ENCODE peak calls at places on chromosome 17, in ten cellular contexts. M is activated T-cell treated with anti-CD3 and anti-CD28 coated beads for 24 hours, T is GM04503, N is A172, V is posterior cingulate gyrus, Q is neural crest cell, X is T47D, A is NCI-H460, S is substantia nigra, C is RCC 7860. Y is an unnamed sample.

GRCh38 chr17:82949361-82949760 is 109.5 kb upstream of the ZNF750 start:
- DNase-seq in A (no peak), C (no peak), M (no peak), S (no peak), N (no peak), V (peak), X (no peak), Q (no peak), T (no peak), Y (no peak)

GRCh38 chr17:81902653-81903414 is 796 bp downstream of the NPB start:
- DNase-seq in X (no peak), T (no peak), C (no peak), V (no peak), M (no peak), A (no peak), Q (no peak), N (no peak), S (no peak), Y (no peak)

GRCh38 chr17:77610980-77611641 is 347.4 kb upstream of the TNRC6C start:
- DNase-seq in Q (no peak), T (no peak), V (no peak), X (no peak), A (no peak), C (no peak), M (no peak), S (no peak), N (no peak), Y (peak)

GRCh38 chr17:61235001-61235820 is 164.4 kb upstream of the TBX2 start:
- DNase-seq in Q (no peak), N (no peak), X (no peak), S (no peak), M (no peak), A (no peak), V (no peak), T (no peak), C (no peak), Y (no peak)

GRCh38 chr17:43576563-43577229 is 30.6 kb upstream of the ETV4 start:
- DNase-seq in N (peak), X (peak), T (no peak), A (peak), Q (peak), S (peak), V (peak), M (peak), C (peak), Y (no peak)

GRCh38 chr17:27558341-27558740 is 72.6 kb upstream of the LGALS9 start:
- DNase-seq in A (no peak), V (no peak), N (no peak), M (no peak), C (no peak), Q (no peak), X (no peak), T (no peak), S (no peak), Y (no peak)

GRCh38 chr17:57918017-57918895 is 37.0 kb downstream of the CUEDC1 start:
- DNase-seq in S (no peak), Q (no peak), A (no peak), C (peak), M (no peak), N (peak), X (peak), T (no peak), V (peak), Y (no peak)

GRCh38 chr17:32488604-32489180 is 1.9 kb downstream of the CDK5R1 start:
- DNase-seq in X (no peak), V (no peak), M (no peak), Q (no peak), A (no peak), N (no peak), T (no peak), S (no peak), C (no peak), Y (no peak)

GRCh38 chr17:8255499-8255898 is 6.4 kb downstream of the PFAS start:
- DNase-seq in Q (no peak), A (no peak), N (no peak), C (no peak), T (no peak), X (peak), V (peak), M (no peak), S (no peak), Y (no peak)